ENCODE peak calls at places on chromosomes 5 and 9, in five cellular contexts. R is fibroblast of lung, J is H1, G is GM23248, V is astrocyte. Z is an unnamed sample.

GRCh38 chr5:74638776-74639537 is 1.6 kb downstream of the ENC1 start:
- DNase-seq in R (peak; percentile 77), J (no peak), G (peak; percentile 59), V (peak; percentile 72), Z (peak; percentile 64)

GRCh38 chr9:71783120-71783523 is 14.8 kb upstream of the CEMIP2 start:
- DNase-seq in R (no peak), J (no peak), G (no peak), V (no peak), Z (peak; percentile 65)

GRCh38 chr5:155616779-155617392 is 603.3 kb downstream of the KIF4B start:
- DNase-seq in R (peak; percentile 3), J (peak; percentile 13), G (peak; percentile 34), V (no peak), Z (no peak)

GRCh38 chr5:138927979-138928378 is 52.8 kb upstream of the LRRTM2 start:
- DNase-seq in R (peak; percentile 29), J (no peak), G (no peak), V (no peak), Z (no peak)

GRCh38 chr5:62326702-62327101 is 20.7 kb downstream of the KIF2A start:
- DNase-seq in R (no peak), J (no peak), G (no peak), V (no peak), Z (no peak)

GRCh38 chr9:134433909-134434895 is 107.9 kb downstream of the RXRA start:
- DNase-seq in R (peak; percentile 10), J (no peak), G (no peak), V (no peak), Z (no peak)

GRCh38 chr9:28782630-28783029 is 1209.3 kb upstream of the C9orf72 start:
- DNase-seq in R (no peak), J (no peak), G (no peak), V (no peak), Z (peak; percentile 31)

GRCh38 chr5:55154893-55155292 is 5.1 kb upstream of the GPX8 start:
- DNase-seq in R (peak; percentile 85), J (no peak), G (peak; percentile 73), V (peak; percentile 81), Z (peak; percentile 58)

GRCh38 chr9:32881948-32882347 is 98.6 kb downstream of the TMEM215 start:
- DNase-seq in R (no peak), J (no peak), G (no peak), V (no peak), Z (no peak)

GRCh38 chr5:123164019-123164418 is 75.0 kb downstream of the PRDM6 start:
- DNase-seq in R (no peak), J (no peak), G (peak; percentile 23), V (no peak), Z (no peak)

GRCh38 chr9:4886698-4887097 is 94.0 kb downstream of the RCL1 start:
- DNase-seq in R (no peak), J (no peak), G (no peak), V (no peak), Z (no peak)

GRCh38 chr5:10633271-10634049 is 69.6 kb downstream of the ANKRD33B start:
- DNase-seq in R (no peak), J (no peak), G (no peak), V (no peak), Z (no peak)

GRCh38 chr9:70594546-70594945 is 180.1 kb upstream of the KLF9 start:
- DNase-seq in R (peak; percentile 58), J (no peak), G (peak; percentile 82), V (peak; percentile 55), Z (no peak)

GRCh38 chr5:90675222-90675621 is 116.6 kb downstream of the ADGRV1 start:
- DNase-seq in R (no peak), J (no peak), G (no peak), V (no peak), Z (no peak)

GRCh38 chr9:21688108-21689102 is 114.0 kb upstream of the MTAP start:
- DNase-seq in R (peak; percentile 99), J (no peak), G (peak; percentile 93), V (peak; percentile 99), Z (peak; percentile 84)

GRCh38 chr5:6236858-6237481 is 141.4 kb downstream of the MED10 start:
- DNase-seq in R (no peak), J (no peak), G (no peak), V (no peak), Z (peak; percentile 50)

GRCh38 chr9:78566948-78567675 is 270.2 kb downstream of the PSAT1 start:
- DNase-seq in R (peak; percentile 75), J (no peak), G (peak; percentile 77), V (peak; percentile 60), Z (peak; percentile 65)

GRCh38 chr5:175859916-175860315 is 11.5 kb upstream of the CPLX2 start:
- DNase-seq in R (no peak), J (no peak), G (no peak), V (no peak), Z (no peak)

GRCh38 chr5:118918232-118918631 is 70.1 kb downstream of the DTWD2 start:
- DNase-seq in R (no peak), J (no peak), G (no peak), V (no peak), Z (no peak)

GRCh38 chr5:87529486-87530076 is 116.9 kb upstream of the CCNH start:
- DNase-seq in R (no peak), J (no peak), G (no peak), V (no peak), Z (no peak)

GRCh38 chr9:37639109-37639748 is 11.5 kb upstream of the FRMPD1 start:
- DNase-seq in R (peak; percentile 5), J (no peak), G (peak; percentile 55), V (no peak), Z (no peak)

GRCh38 chr5:173065155-173065554 is 9.0 kb downstream of the CREBRF start:
- DNase-seq in R (no peak), J (no peak), G (no peak), V (no peak), Z (no peak)

DNA sequence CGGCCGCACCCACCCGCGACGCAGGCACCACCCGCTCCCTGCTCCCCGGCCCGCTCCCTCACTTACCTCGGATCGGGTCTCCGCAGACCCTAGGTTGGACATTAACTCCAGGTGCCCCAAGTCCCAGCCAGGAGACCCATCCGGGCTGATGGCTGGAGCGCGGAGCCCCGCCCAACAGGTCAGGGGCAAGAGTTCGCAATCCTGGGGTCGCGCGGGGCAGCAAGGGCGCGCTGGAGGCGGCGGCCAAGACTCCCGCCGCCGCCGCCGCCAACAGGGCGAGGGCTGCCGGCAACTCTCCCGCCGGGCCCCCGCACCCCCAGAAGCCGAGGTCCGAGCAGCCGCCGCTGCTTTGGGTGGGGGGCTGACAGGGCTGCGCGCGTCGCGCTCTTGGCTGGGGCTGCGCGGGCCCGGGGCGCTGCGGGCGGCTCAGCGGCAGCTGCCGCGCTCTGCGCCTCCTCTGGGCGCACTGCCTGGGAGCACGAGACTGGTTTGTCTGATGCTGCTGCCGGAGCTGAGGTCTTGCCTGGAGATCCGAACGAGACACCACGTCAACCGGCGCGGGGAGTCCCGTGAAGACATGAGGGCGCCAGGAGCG is 303 bp downstream of the GDNF start:
- DNase-seq in R (peak; percentile 71), J (no peak), G (peak; percentile 88), V (peak; percentile 62), Z (peak; percentile 51)
- TF ChIP-seq EZH2 in R (no peak), J (peak; percentile 59), G (no peak), V (no peak), Z (peak; percentile 97)

GRCh38 chr5:72242796-72243475 is 77.1 kb downstream of the MRPS27 start:
- DNase-seq in R (peak; percentile 84), J (no peak), G (no peak), V (peak; percentile 80), Z (no peak)

GRCh38 chr5:72238712-72239445 is 81.2 kb downstream of the MRPS27 start:
- DNase-seq in R (no peak), J (peak; percentile 29), G (no peak), V (no peak), Z (no peak)

GRCh38 chr5:72243706-72244105 is 76.3 kb downstream of the MRPS27 start:
- DNase-seq in R (no peak), J (no peak), G (no peak), V (no peak), Z (no peak)

GRCh38 chr5:72244862-72245371 is 75.1 kb downstream of the MRPS27 start:
- DNase-seq in R (peak; percentile 62), J (no peak), G (peak; percentile 78), V (peak; percentile 46), Z (peak; percentile 49)

DNA sequence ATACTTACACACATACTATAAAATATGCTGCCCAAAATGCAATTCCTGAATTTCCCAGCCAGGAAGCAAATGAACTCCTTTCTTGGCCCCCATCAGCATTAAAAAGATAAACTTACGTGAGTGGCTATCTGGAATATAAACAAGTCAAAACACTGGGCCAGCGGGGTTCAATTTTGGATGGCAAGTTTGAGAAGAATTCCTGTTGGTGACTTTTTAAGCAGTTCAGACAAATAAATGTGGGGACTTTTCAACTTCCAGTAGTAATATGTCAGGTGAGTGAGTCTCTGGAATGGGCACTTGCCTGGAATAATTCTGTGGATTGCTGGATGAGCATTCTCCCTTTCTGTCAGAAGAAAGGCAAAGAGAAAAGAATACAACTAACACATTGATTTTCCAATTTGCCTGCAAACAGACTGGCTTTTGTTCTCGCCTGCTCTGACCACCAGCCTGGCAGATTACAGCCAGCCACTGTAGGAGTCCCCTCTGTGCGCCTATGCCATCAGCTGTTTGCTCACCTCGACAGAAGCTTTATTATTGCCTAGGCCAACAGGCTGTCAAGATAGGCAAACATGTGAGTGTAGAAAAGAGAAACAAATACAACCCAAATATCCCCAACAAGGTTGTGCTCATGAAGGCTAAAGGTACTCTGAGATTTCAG is 78.6 kb downstream of the MRPS27 start:
- DNase-seq in R (no peak), J (no peak), G (no peak), V (no peak), Z (no peak)
- TF ChIP-seq EZH2 in R (no peak), J (no peak), G (no peak), V (no peak), Z (no peak)

GRCh38 chr9:110579763-110580255 is 268 bp upstream of the SVEP1 start:
- DNase-seq in R (peak; percentile 60), J (no peak), G (peak; percentile 82), V (peak; percentile 52), Z (no peak)
- TF ChIP-seq EZH2 in R (no peak), J (peak; percentile 18), G (no peak), V (no peak), Z (no peak)

DNA sequence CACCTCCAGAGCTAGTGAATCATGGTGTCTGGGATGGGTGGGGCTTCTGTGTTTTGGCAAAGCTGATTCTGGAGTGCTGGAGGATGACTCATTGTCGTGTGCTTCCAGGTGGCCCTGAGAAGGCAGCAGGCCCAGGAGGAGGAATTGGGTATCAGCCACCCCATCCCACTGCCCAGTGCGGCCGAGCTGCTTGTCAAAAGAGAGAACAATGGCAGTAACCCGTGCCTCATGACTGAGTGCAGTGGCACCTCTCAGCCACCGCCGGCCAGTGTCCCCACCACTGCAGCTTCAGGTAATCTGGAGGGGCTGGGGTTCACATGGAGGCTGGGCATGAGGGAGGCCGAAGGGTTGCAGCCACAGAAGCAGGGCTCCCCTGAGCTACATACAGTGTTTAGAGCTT is 5.4 kb downstream of the DMRT1 start:
- DNase-seq in R (no peak), J (no peak), G (no peak), V (no peak), Z (peak; percentile 57)
- TF ChIP-seq EZH2 in R (no peak), J (no peak), G (no peak), V (no peak), Z (no peak)

DNA sequence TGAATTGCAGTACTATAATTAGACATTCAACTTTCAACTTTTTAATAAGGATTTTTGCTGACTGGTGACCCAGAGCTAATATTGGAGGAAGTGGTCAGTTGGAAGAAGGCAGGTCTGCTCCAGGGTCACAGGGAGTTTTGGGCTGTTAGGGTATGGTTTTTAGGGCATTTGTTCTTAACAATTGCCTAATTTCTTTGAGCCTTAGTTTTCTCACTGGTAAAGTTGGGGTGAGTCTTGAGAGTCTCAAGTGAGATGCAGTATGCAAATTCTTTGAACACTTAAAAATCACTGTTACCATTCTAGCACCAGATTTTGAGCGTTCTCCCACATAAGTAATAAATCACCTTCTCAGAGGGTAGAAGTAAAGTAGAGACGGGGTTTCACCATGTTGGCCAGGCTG is 50.9 kb downstream of the RMI1 start:
- DNase-seq in R (no peak), J (no peak), G (no peak), V (no peak), Z (no peak)
- TF ChIP-seq EZH2 in R (no peak), J (no peak), G (no peak), V (no peak), Z (no peak)

Z was measured in PC-3.